ENCODE peak calls at places on chromosomes 5 and 9, in six cellular contexts. One of them, this sample, is unnamed.

GRCh38 chr9:87748895-87749294 is 23.0 kb downstream of the CTSL start:
- DNase-seq in WERI-Rb-1: no peak
- DNase-seq in RWPE1: no peak
- DNase-seq in AG04450: no peak
- DNase-seq in BJ: no peak
- DNase-seq in AG10803: no peak
- DNase-seq in this sample: no peak

GRCh38 chr5:177301503-177302165 is 1.9 kb downstream of the RAB24 start:
- DNase-seq in WERI-Rb-1: no peak
- DNase-seq in RWPE1: peak
- DNase-seq in AG04450: no peak
- DNase-seq in BJ: no peak
- DNase-seq in AG10803: no peak
- DNase-seq in this sample: no peak

GRCh38 chr9:82554381-82554780 is 508.6 kb downstream of the RASEF start:
- DNase-seq in WERI-Rb-1: no peak
- DNase-seq in RWPE1: no peak
- DNase-seq in AG04450: no peak
- DNase-seq in BJ: no peak
- DNase-seq in AG10803: no peak
- DNase-seq in this sample: no peak

GRCh38 chr9:112750111-112750766 is at the start of gene SNX30:
- DNase-seq in WERI-Rb-1: peak
- DNase-seq in RWPE1: peak
- DNase-seq in AG04450: peak
- DNase-seq in BJ: no peak
- DNase-seq in AG10803: peak
- DNase-seq in this sample: peak

GRCh38 chr5:33310471-33310870 is 130.3 kb upstream of the TARS1 start:
- DNase-seq in WERI-Rb-1: no peak
- DNase-seq in RWPE1: peak
- DNase-seq in AG04450: peak
- DNase-seq in BJ: peak
- DNase-seq in AG10803: peak
- DNase-seq in this sample: no peak

GRCh38 chr5:54703568-54704255 is 186.2 kb downstream of the SNX18 start:
- DNase-seq in WERI-Rb-1: no peak
- DNase-seq in RWPE1: no peak
- DNase-seq in AG04450: no peak
- DNase-seq in BJ: no peak
- DNase-seq in AG10803: no peak
- DNase-seq in this sample: no peak

GRCh38 chr5:180072556-180072955 is 997 bp upstream of the RNF130 start:
- DNase-seq in WERI-Rb-1: no peak
- DNase-seq in RWPE1: no peak
- DNase-seq in AG04450: no peak
- DNase-seq in BJ: no peak
- DNase-seq in AG10803: no peak
- DNase-seq in this sample: no peak

GRCh38 chr5:3778000-3778570 is 182.5 kb downstream of the IRX1 start:
- DNase-seq in WERI-Rb-1: no peak
- DNase-seq in RWPE1: no peak
- DNase-seq in AG04450: no peak
- DNase-seq in BJ: no peak
- DNase-seq in AG10803: no peak
- DNase-seq in this sample: peak

GRCh38 chr9:129350143-129350935 is 172.3 kb upstream of the IER5L start:
- DNase-seq in WERI-Rb-1: no peak
- DNase-seq in RWPE1: no peak
- DNase-seq in AG04450: no peak
- DNase-seq in BJ: no peak
- DNase-seq in AG10803: no peak
- DNase-seq in this sample: no peak

GRCh38 chr9:126318858-126319257 is 7.8 kb upstream of the MVB12B start:
- DNase-seq in WERI-Rb-1: no peak
- DNase-seq in RWPE1: no peak
- DNase-seq in AG04450: no peak
- DNase-seq in BJ: no peak
- DNase-seq in AG10803: no peak
- DNase-seq in this sample: no peak

GRCh38 chr9:32969270-32969669 is 32.2 kb downstream of the APTX start:
- DNase-seq in WERI-Rb-1: no peak
- DNase-seq in RWPE1: no peak
- DNase-seq in AG04450: no peak
- DNase-seq in BJ: peak
- DNase-seq in AG10803: peak
- DNase-seq in this sample: no peak

This sample was measured in OCI-M1.